ENCODE peak calls at places on chromosomes 2 and 18, in ten cellular contexts. I is cardiac fibroblast, W is psoas muscle, N is keratinocyte, P is fibroblast of lung, O is NB4, Q is epithelial cell of esophagus, H is PC-9, T is neural progenitor cell, K is heart left ventricle. D is an unnamed sample.

GRCh38 chr2:119230630-119231185 is 7.1 kb downstream of the STEAP3 start:
- DNase-seq in I (peak), W (peak), N (no peak), P (peak), O (no peak), Q (no peak), H (no peak), T (peak), K (no peak), D (no peak)

GRCh38 chr2:1791670-1792069 is 47.4 kb upstream of the PXDN start:
- DNase-seq in I (no peak), W (no peak), N (no peak), P (peak), O (peak), Q (no peak), H (no peak), T (no peak), K (no peak), D (no peak)

GRCh38 chr18:79523738-79524180 is 128.0 kb downstream of the NFATC1 start:
- DNase-seq in I (no peak), W (no peak), N (no peak), P (no peak), O (peak), Q (no peak), H (no peak), T (no peak), K (peak), D (peak)

GRCh38 chr18:70249118-70249517 is 39.7 kb upstream of the SOCS6 start:
- DNase-seq in I (peak), W (no peak), N (no peak), P (peak), O (no peak), Q (peak), H (no peak), T (no peak), K (no peak), D (no peak)

GRCh38 chr18:7577706-7578105 is 10.6 kb downstream of the PTPRM start:
- DNase-seq in I (peak), W (no peak), N (no peak), P (peak), O (no peak), Q (no peak), H (no peak), T (peak), K (no peak), D (no peak)

GRCh38 chr2:207403141-207403540 is 126.6 kb upstream of the CREB1 start:
- DNase-seq in I (peak), W (no peak), N (no peak), P (no peak), O (no peak), Q (peak), H (no peak), T (no peak), K (no peak), D (no peak)

GRCh38 chr18:24031318-24031717 is 16.8 kb downstream of the TTC39C start:
- DNase-seq in I (no peak), W (no peak), N (no peak), P (no peak), O (no peak), Q (no peak), H (no peak), T (no peak), K (no peak), D (no peak)

GRCh38 chr2:2269989-2270562 is 61.0 kb downstream of the MYT1L start:
- DNase-seq in I (no peak), W (no peak), N (no peak), P (no peak), O (no peak), Q (no peak), H (no peak), T (no peak), K (no peak), D (no peak)

GRCh38 chr2:208929489-208929864 is 494.4 kb upstream of the MAP2 start:
- DNase-seq in I (no peak), W (no peak), N (no peak), P (no peak), O (no peak), Q (no peak), H (no peak), T (no peak), K (no peak), D (no peak)

GRCh38 chr18:39594206-39594605 is 2028.6 kb upstream of the CELF4 start:
- DNase-seq in I (no peak), W (no peak), N (no peak), P (no peak), O (no peak), Q (no peak), H (no peak), T (no peak), K (no peak), D (no peak)

GRCh38 chr2:201950606-201951005 is 83.0 kb upstream of the FZD7 start:
- DNase-seq in I (no peak), W (no peak), N (no peak), P (peak), O (no peak), Q (peak), H (peak), T (no peak), K (no peak), D (no peak)

GRCh38 chr2:43196773-43197567 is 29.4 kb downstream of the ZFP36L2 start:
- DNase-seq in I (no peak), W (no peak), N (no peak), P (no peak), O (peak), Q (no peak), H (no peak), T (no peak), K (no peak), D (no peak)

GRCh38 chr18:58687871-58688308 is 16.6 kb downstream of the MALT1 start:
- DNase-seq in I (no peak), W (no peak), N (no peak), P (no peak), O (no peak), Q (no peak), H (no peak), T (no peak), K (no peak), D (peak)

GRCh38 chr18:40380657-40381441 is 1574.2 kb upstream of the PIK3C3 start:
- DNase-seq in I (no peak), W (no peak), N (no peak), P (peak), O (no peak), Q (peak), H (no peak), T (peak), K (no peak), D (no peak)

GRCh38 chr2:17303054-17303453 is 215.2 kb downstream of the RAD51AP2 start:
- DNase-seq in I (no peak), W (no peak), N (peak), P (peak), O (no peak), Q (peak), H (peak), T (no peak), K (no peak), D (peak)

GRCh38 chr2:23375448-23375847 is 9.5 kb upstream of the KLHL29 start:
- DNase-seq in I (no peak), W (no peak), N (no peak), P (no peak), O (peak), Q (peak), H (peak), T (peak), K (no peak), D (peak)

GRCh38 chr18:23311346-23312103 is 141.6 kb upstream of the RIOK3 start:
- DNase-seq in I (peak), W (no peak), N (no peak), P (peak), O (no peak), Q (peak), H (no peak), T (no peak), K (peak), D (no peak)

GRCh38 chr2:48971801-48972200 is 182.5 kb downstream of the FSHR start:
- DNase-seq in I (no peak), W (no peak), N (no peak), P (no peak), O (no peak), Q (no peak), H (no peak), T (no peak), K (no peak), D (no peak)

GRCh38 chr18:22048932-22049615 is 120.3 kb upstream of the GATA6 start:
- DNase-seq in I (no peak), W (no peak), N (no peak), P (no peak), O (no peak), Q (no peak), H (no peak), T (no peak), K (no peak), D (no peak)

GRCh38 chr18:45066868-45067267 is 386.2 kb downstream of the SETBP1 start:
- DNase-seq in I (peak), W (peak), N (no peak), P (no peak), O (peak), Q (no peak), H (no peak), T (no peak), K (peak), D (no peak)

GRCh38 chr18:25109484-25109883 is 242.5 kb downstream of the ZNF521 start:
- DNase-seq in I (peak), W (no peak), N (no peak), P (peak), O (no peak), Q (no peak), H (no peak), T (no peak), K (no peak), D (no peak)

GRCh38 chr2:64467463-64467843 is 13.5 kb downstream of the LGALSL start:
- DNase-seq in I (no peak), W (no peak), N (no peak), P (no peak), O (peak), Q (no peak), H (no peak), T (no peak), K (peak), D (no peak)

GRCh38 chr2:178783889-178784288 is 23.3 kb downstream of the TTN start:
- DNase-seq in I (no peak), W (peak), N (no peak), P (no peak), O (no peak), Q (no peak), H (no peak), T (no peak), K (no peak), D (no peak)

GRCh38 chr2:219626540-219626939 is 890 bp upstream of the SLC4A3 start:
- DNase-seq in I (no peak), W (no peak), N (no peak), P (no peak), O (no peak), Q (no peak), H (no peak), T (no peak), K (no peak), D (no peak)

GRCh38 chr2:96097441-96097840 is 18.9 kb downstream of the ADRA2B start:
- DNase-seq in I (no peak), W (no peak), N (no peak), P (no peak), O (no peak), Q (peak), H (no peak), T (no peak), K (no peak), D (no peak)

GRCh38 chr18:9474103-9474982 is 970 bp upstream of the RALBP1 start:
- DNase-seq in I (peak), W (no peak), N (no peak), P (no peak), O (no peak), Q (peak), H (peak), T (peak), K (peak), D (no peak)

GRCh38 chr2:240374085-240374907 is 61.2 kb upstream of the GPC1 start:
- DNase-seq in I (peak), W (peak), N (peak), P (peak), O (no peak), Q (peak), H (peak), T (no peak), K (peak), D (no peak)

GRCh38 chr18:36188912-36189311 is 1.6 kb downstream of the MOCOS start:
- DNase-seq in I (no peak), W (no peak), N (no peak), P (no peak), O (no peak), Q (no peak), H (peak), T (peak), K (no peak), D (no peak)

GRCh38 chr2:191894681-191895147 is 47.8 kb upstream of the CAVIN2 start:
- DNase-seq in I (peak), W (no peak), N (peak), P (peak), O (no peak), Q (peak), H (peak), T (no peak), K (no peak), D (no peak)

GRCh38 chr2:127675335-127676261 is at the start of gene LIMS2:
- DNase-seq in I (peak), W (peak), N (no peak), P (no peak), O (no peak), Q (no peak), H (no peak), T (peak), K (peak), D (no peak)
- H3K4me3 ChIP-seq in I (peak), W (peak), N (peak), P (peak), O (no peak), Q (no peak), H (peak), T (peak), K (peak), D (no peak)

DNA sequence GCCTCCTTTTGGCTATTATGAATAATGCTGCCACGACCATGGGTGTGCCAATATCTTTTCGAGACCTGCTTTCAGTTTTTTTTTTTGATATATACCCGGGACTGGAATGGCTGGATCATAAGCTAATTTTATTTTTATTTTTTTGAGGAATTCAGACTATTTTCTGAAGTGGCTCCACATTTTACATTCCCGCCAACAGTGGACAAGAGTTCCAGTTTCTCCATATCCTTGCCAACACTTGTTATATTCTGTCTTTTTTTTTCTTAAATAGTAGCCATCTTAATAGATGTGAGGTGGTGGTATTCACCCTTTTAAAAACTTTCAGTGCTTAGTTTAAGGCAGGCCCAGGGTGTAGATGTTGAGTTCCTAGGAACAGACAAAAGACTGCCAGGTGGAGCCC is 11.8 kb downstream of the LPIN1 start:
- DNase-seq in I (no peak), W (no peak), N (no peak), P (no peak), O (no peak), Q (no peak), H (no peak), T (no peak), K (no peak), D (no peak)
- TF ChIP-seq CTCF in I (no peak), W (no peak), N (no peak), P (no peak), O (no peak), Q (no peak), H (no peak), T (no peak), K (no peak), D (no peak)

GRCh38 chr2:145652546-145652945 is 1132.6 kb upstream of the ZEB2 start:
- DNase-seq in I (peak), W (no peak), N (no peak), P (peak), O (no peak), Q (no peak), H (no peak), T (no peak), K (no peak), D (no peak)
- H3K4me3 ChIP-seq in I (no peak), W (no peak), N (no peak), P (no peak), O (no peak), Q (no peak), H (no peak), T (no peak), K (no peak), D (no peak)

GRCh38 chr2:175074478-175074877 is 69.3 kb upstream of the CHN1 start:
- DNase-seq in I (no peak), W (no peak), N (no peak), P (no peak), O (no peak), Q (no peak), H (no peak), T (no peak), K (no peak), D (no peak)
- TF ChIP-seq CTCF in I (no peak), W (no peak), N (no peak), P (no peak), O (no peak), Q (no peak), H (no peak), T (no peak), K (no peak), D (no peak)

GRCh38 chr2:172822585-172822984 is 86.9 kb downstream of the RAPGEF4 start:
- DNase-seq in I (no peak), W (no peak), N (no peak), P (no peak), O (no peak), Q (no peak), H (no peak), T (no peak), K (no peak), D (no peak)
- H3K4me3 ChIP-seq in I (no peak), W (peak), N (no peak), P (no peak), O (no peak), Q (no peak), H (no peak), T (no peak), K (peak), D (no peak)

DNA sequence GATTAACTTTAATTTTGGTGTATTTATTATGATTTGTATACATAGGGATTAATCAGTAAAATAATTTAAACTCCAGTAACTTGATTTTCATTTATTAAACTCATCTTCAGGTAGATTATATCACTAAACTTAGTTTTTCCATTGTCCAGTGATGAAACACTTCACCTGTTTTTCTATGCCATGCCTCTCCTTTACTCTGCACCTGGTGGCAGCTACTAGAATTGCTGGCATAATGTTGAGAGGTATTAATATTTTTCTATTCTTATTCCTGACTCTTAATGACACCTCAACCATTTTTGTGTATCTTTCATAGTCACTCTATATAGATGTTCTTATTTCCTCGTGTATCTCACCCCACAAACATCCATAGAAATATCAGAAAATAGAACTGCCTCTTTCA is 940.3 kb upstream of the CRIM1 start:
- DNase-seq in I (no peak), W (no peak), N (no peak), P (no peak), O (no peak), Q (peak), H (no peak), T (no peak), K (no peak), D (no peak)
- TF ChIP-seq CTCF in I (no peak), W (no peak), N (no peak), P (no peak), O (no peak), Q (peak), H (peak), T (peak), K (no peak), D (peak)

GRCh38 chr18:13464432-13465125 is 246.0 kb downstream of the LDLRAD4 start:
- DNase-seq in I (peak), W (peak), N (no peak), P (no peak), O (peak), Q (no peak), H (no peak), T (no peak), K (peak), D (peak)

GRCh38 chr18:13463526-13463925 is 245.0 kb downstream of the LDLRAD4 start:
- DNase-seq in I (no peak), W (no peak), N (no peak), P (no peak), O (no peak), Q (no peak), H (no peak), T (no peak), K (no peak), D (no peak)

GRCh38 chr18:13465126-13465446 is 246.5 kb downstream of the LDLRAD4 start:
- DNase-seq in I (no peak), W (no peak), N (no peak), P (no peak), O (no peak), Q (no peak), H (no peak), T (no peak), K (no peak), D (no peak)

GRCh38 chr18:13462686-13463085 is 244.1 kb downstream of the LDLRAD4 start:
- DNase-seq in I (no peak), W (no peak), N (no peak), P (no peak), O (no peak), Q (no peak), H (no peak), T (no peak), K (no peak), D (no peak)

GRCh38 chr18:13465476-13465875 is 246.9 kb downstream of the LDLRAD4 start:
- DNase-seq in I (no peak), W (no peak), N (no peak), P (no peak), O (no peak), Q (no peak), H (no peak), T (no peak), K (no peak), D (no peak)
- H3K4me3 ChIP-seq in I (no peak), W (no peak), N (no peak), P (no peak), O (peak), Q (no peak), H (no peak), T (no peak), K (no peak), D (peak)

DNA sequence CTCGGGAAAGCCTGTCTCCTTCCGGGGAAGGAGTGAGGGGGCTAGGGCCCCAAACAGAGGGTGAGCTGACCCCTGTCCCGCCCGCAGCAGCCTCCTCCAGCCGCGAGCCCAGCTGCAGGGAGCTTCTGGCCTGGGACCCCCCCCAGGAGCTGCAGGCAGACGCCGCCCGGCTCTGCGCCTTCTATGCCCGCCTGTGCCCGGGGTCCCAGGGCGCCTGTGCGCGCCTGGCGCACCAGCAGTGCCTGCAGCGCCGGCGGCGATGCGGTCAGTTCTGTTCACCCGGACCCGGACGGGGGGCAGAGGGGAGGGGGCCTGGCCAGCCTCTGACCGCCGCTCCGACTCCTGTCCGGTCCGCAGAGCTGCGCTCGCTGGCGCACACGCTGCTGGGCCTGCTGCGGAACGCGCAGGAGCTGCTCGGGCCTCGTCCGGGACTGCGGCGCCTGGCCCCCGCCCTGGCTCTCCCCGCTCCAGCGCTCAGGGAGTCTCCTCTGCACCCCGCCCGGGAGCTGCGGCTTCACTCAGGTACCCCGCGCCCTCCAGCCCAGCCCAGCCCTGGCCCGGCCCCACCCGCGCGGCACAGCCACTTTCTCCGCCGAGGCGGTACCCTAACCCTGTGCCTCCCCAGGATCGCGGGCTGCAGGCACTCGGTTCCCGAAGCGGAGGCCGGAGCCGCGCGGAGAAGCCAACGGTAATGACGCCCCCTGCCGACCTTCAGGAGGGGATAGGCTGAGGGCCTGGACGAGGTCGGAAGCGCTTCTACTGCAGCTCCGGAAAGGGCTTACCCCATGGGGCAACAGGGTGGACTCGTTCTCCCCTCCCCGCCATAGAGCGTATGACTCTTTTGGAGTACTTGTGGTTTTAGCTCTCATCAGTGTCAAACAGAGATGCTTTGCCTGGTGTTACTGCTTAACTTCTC is 2.0 kb upstream of the CHRND start:
- DNase-seq in I (peak), W (peak), N (no peak), P (peak), O (peak), Q (peak), H (no peak), T (peak), K (peak), D (peak)
- TF ChIP-seq CTCF in I (peak), W (peak), N (peak), P (no peak), O (peak), Q (peak), H (no peak), T (peak), K (no peak), D (peak)

DNA sequence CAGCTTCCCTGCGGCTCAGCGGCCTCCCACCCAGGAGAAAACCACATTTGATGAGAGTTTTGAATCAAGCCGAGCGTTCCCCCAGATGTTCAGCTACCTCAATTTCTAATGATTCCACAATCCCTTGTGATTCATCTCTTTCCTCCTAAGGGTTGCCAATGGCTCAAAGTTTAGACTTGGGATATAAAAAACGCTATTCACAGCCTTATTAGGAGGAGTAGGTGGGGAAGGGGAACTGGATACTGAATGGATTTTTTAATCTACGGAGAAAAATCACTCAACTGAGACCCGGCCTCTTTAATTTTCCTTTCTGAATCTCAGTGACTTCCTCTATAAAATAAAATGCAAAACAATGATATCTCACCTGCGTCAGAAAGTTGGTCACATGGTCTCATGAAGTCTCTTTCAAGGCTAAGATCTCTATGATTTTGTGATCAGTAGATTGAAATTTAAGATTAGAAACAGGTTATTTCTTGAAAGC is 192.6 kb upstream of the TCF4 start:
- DNase-seq in I (peak), W (no peak), N (no peak), P (peak), O (no peak), Q (peak), H (no peak), T (no peak), K (no peak), D (no peak)
- H3K4me3 ChIP-seq in I (peak), W (peak), N (peak), P (peak), O (no peak), Q (peak), H (no peak), T (peak), K (peak), D (no peak)